ENCODE peak calls at places on chromosomes 1 and 21, in eight cellular contexts. Z is colonic mucosa, U is cardiac muscle cell, A is GM23338, O is left ventricle myocardium inferior, L is pancreas, F is PC-3, W is transverse colon. K is an unnamed sample.
A peak's percentile ranks its signal among the peaks of the same experiment; 100 is the strongest.

GRCh38 chr1:234863596-234863995 is 253.6 kb upstream of the IRF2BP2 start:
- DNase-seq in U (no peak), A (no peak), W (no peak), F (peak; percentile 36), Z (no peak), O (no peak), L (no peak), K (peak; percentile 68)

GRCh38 chr1:174734270-174734669 is 265.5 kb upstream of the CACYBP start:
- DNase-seq in A (no peak), Z (no peak), O (no peak), F (no peak), W (no peak), L (no peak), U (no peak), K (no peak)

GRCh38 chr1:234765181-234765580 is 155.2 kb upstream of the IRF2BP2 start:
- DNase-seq in U (no peak), L (no peak), W (no peak), A (no peak), Z (no peak), F (no peak), O (no peak), K (no peak)

GRCh38 chr1:172955161-172955821 is 95.5 kb downstream of the TNFSF18 start:
- DNase-seq in U (no peak), O (no peak), L (no peak), A (no peak), F (peak; percentile 61), Z (no peak), W (no peak), K (no peak)

GRCh38 chr1:45503462-45504360 is 3.6 kb downstream of the MMACHC start:
- DNase-seq in W (no peak), F (no peak), Z (no peak), O (no peak), U (no peak), A (no peak), L (no peak), K (no peak)

GRCh38 chr1:77687519-77687906 is 5.1 kb upstream of the ZZZ3 start:
- DNase-seq in O (peak; percentile 23), Z (peak; percentile 42), L (peak; percentile 34), F (no peak), W (no peak), A (peak; percentile 91), U (peak; percentile 26), K (no peak)

GRCh38 chr1:81582467-81582986 is 218.2 kb upstream of the ADGRL2 start:
- DNase-seq in F (no peak), A (no peak), W (no peak), L (no peak), U (peak; percentile 72), Z (no peak), O (no peak), K (no peak)

GRCh38 chr1:42298520-42298919 is 36.5 kb downstream of the FOXJ3 start:
- DNase-seq in O (no peak), Z (no peak), U (no peak), L (no peak), F (no peak), W (no peak), A (no peak), K (no peak)

GRCh38 chr1:25873120-25873519 is 2.4 kb downstream of the PAQR7 start:
- DNase-seq in L (no peak), U (no peak), W (peak; percentile 31), A (no peak), O (no peak), F (no peak), Z (no peak), K (no peak)

GRCh38 chr1:157313240-157313807 is 175.1 kb upstream of the ETV3 start:
- DNase-seq in L (peak; percentile 37), F (no peak), U (no peak), A (no peak), Z (no peak), O (no peak), W (no peak), K (no peak)

GRCh38 chr21:46226146-46226545 is 2.4 kb downstream of the LSS start:
- DNase-seq in U (no peak), L (no peak), W (no peak), O (no peak), F (no peak), A (no peak), Z (no peak), K (peak; percentile 29)

GRCh38 chr1:18628511-18628910 is 2.1 kb upstream of the PAX7 start:
- DNase-seq in A (no peak), U (no peak), F (no peak), L (no peak), Z (no peak), W (no peak), O (no peak), K (no peak)

GRCh38 chr1:18631496-18632217 is 1.0 kb downstream of the PAX7 start:
- DNase-seq in Z (no peak), W (no peak), A (no peak), U (no peak), O (no peak), F (no peak), L (no peak), K (no peak)

GRCh38 chr1:18630511-18631495 is at the start of gene PAX7:
- DNase-seq in Z (no peak), A (peak; percentile 93), O (no peak), F (no peak), U (peak; percentile 47), W (no peak), L (no peak), K (no peak)

GRCh38 chr1:18632218-18632588 is 1.6 kb downstream of the PAX7 start:
- DNase-seq in F (no peak), O (no peak), U (no peak), W (no peak), L (no peak), A (peak; percentile 70), Z (no peak), K (no peak)

DNA sequence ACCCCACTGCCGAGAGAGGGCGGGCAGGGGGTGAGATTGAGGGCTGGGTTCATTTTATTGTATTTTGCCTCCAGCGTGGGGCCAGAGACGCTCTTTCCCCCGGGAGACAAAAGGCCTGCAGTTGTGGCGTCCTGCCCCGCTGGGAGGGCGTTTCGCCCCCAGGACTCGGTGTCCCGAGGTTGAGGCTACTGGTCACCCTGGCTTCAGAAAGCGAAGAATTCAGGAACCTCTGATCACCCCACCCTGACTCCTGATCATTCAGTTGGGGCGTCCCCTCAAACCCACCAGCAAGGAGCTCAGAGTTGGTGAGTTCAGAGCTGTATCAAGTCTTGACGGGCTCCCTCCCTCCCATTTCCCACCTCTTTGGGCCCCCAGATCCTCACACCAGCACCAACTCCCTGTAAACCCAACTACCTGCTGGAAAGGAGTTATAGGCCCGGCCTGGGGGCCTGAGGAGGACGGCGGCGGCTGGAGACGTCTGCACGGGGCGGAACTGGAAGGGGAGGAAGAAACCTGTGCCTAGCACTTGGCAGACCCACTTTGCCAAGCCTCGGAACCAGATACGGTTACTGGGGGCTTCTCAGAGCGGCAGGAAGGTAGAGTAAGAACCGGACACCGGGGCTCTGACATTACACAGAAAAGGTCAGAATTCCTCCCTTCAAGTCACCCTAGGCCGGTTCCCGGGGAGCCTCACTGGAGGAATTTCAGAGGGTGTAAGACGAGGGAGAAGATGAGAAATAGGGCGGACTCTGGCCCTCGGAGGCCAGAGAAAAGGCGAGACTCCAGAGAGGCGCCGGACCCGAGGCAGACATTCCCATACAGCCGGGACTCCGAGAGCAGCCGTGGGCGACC is 761 bp upstream of the PAX7 start:
- DNase-seq in A (peak; percentile 50), W (no peak), O (no peak), Z (no peak), F (no peak), U (no peak), L (no peak), K (no peak)
- H3K4me3 ChIP-seq in A (peak overlapping the region; percentile 76), W (no peak overlapping the region), O (no peak overlapping the region), Z (no peak overlapping the region), F (no peak overlapping the region), U (no peak overlapping the region), L (no peak overlapping the region), K (no peak overlapping the region)

GRCh38 chr1:91226741-91227140 is 177.9 kb downstream of the HFM1 start:
- DNase-seq in Z (no peak), A (peak; percentile 40), O (no peak), U (no peak), L (no peak), W (no peak), F (peak; percentile 70), K (no peak)
- TF ChIP-seq CTCF in Z (no peak), A (peak; percentile 26), O (no peak), U (no peak), L (no peak), W (no peak), F (peak; percentile 10), K (no peak)

GRCh38 chr1:221993444-221993948 is 251.6 kb upstream of the DUSP10 start:
- DNase-seq in U (no peak), Z (no peak), F (no peak), A (peak; percentile 13), W (no peak), O (no peak), L (no peak), K (no peak)

GRCh38 chr1:221994939-221995338 is 253.1 kb upstream of the DUSP10 start:
- DNase-seq in W (no peak), L (no peak), U (no peak), F (no peak), Z (no peak), A (no peak), O (no peak), K (peak; percentile 81)

GRCh38 chr1:221992427-221992826 is 250.5 kb upstream of the DUSP10 start:
- DNase-seq in O (no peak), L (no peak), W (no peak), Z (no peak), A (no peak), U (no peak), F (no peak), K (no peak)

GRCh38 chr1:221991221-221991620 is 249.3 kb upstream of the DUSP10 start:
- DNase-seq in W (no peak), O (no peak), L (no peak), A (no peak), Z (no peak), F (peak; percentile 49), U (no peak), K (peak; percentile 48)

DNA sequence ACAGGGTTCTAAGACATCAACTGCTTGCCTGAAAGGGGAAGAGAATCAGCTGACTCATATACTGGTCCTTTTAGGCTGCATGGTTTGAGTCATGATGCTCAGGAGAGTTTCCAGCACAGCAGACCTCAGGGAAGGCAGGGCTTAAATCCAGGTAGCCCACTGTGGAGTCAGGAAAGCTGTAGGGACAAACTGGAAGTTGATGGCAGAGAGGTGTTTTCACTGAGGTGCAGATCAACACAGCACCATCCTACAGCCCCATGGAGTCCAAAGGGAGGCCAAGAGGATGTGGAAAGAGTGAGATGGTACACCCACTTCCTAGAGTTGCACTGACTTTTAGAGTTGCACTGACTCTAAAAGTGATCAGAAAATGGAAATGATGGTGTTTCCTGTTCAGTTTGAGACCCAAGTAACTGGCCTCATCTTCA is 252.4 kb upstream of the DUSP10 start:
- DNase-seq in F (peak; percentile 38), L (no peak), W (no peak), A (no peak), O (no peak), Z (no peak), U (no peak), K (peak; percentile 47)
- H3K4me3 ChIP-seq in F (no peak overlapping the region), L (no peak overlapping the region), W (no peak overlapping the region), A (no peak overlapping the region), O (no peak overlapping the region), Z (no peak overlapping the region), U (no peak overlapping the region), K (no peak overlapping the region)

GRCh38 chr1:236307437-236307836 is 25.7 kb upstream of the ERO1B start:
- DNase-seq in Z (no peak), A (no peak), O (no peak), L (no peak), F (no peak), W (no peak), U (no peak), K (no peak)
- TF ChIP-seq CTCF in Z (no peak), A (no peak), O (no peak), L (no peak), F (no peak), W (no peak), U (no peak), K (no peak)

GRCh38 chr1:12229386-12229834 is 420 bp upstream of the VPS13D start:
- DNase-seq in A (peak; percentile 51), W (no peak), Z (no peak), F (no peak), O (no peak), L (no peak), U (no peak), K (no peak)
- H3K4me3 ChIP-seq in A (peak overlapping the region; percentile 91), W (no peak overlapping the region), Z (peak overlapping the region; percentile 100), F (peak overlapping the region; percentile 100), O (peak overlapping the region; percentile 100), L (peak overlapping the region; percentile 100), U (no peak overlapping the region), K (no peak overlapping the region)